ENCODE peak calls at places on chromosome 18, in four cellular contexts. B is transverse colon, L is body of pancreas, J is gastrocnemius medialis. R is an unnamed sample.

GRCh38 chr18:814300-815084 is 2.5 kb upstream of the YES1 start:
- DNase-seq in J (no peak), B (no peak), L (no peak), R (no peak)

GRCh38 chr18:50287028-50287440 is 458 bp downstream of the CXXC1 start:
- DNase-seq in J (no peak), B (no peak), L (no peak), R (no peak)

GRCh38 chr18:3254725-3255124 is 7.1 kb downstream of the MYL12A start:
- DNase-seq in B (no peak), J (no peak), L (no peak), R (no peak)

GRCh38 chr18:43662657-43663056 is 385.4 kb upstream of the SYT4 start:
- DNase-seq in B (no peak), L (no peak), J (no peak), R (no peak)

GRCh38 chr18:43587538-43588153 is 310.4 kb upstream of the SYT4 start:
- DNase-seq in J (no peak), L (no peak), B (no peak), R (no peak)

GRCh38 chr18:28439870-28440269 is 262.9 kb upstream of the CDH2 start:
- DNase-seq in B (no peak), L (no peak), J (no peak), R (no peak)

GRCh38 chr18:58230438-58231179 is 186.6 kb downstream of the NEDD4L start:
- DNase-seq in L (peak), B (no peak), J (no peak), R (peak)

GRCh38 chr18:28015671-28016070 is 161.3 kb downstream of the CDH2 start:
- DNase-seq in J (no peak), L (no peak), B (no peak), R (no peak)

GRCh38 chr18:44411277-44411900 is 269.3 kb upstream of the SETBP1 start:
- DNase-seq in J (no peak), B (no peak), L (no peak), R (no peak)

GRCh38 chr18:67517224-67517765 is 775 bp upstream of the DSEL start:
- DNase-seq in L (peak), B (peak), J (no peak), R (no peak)

GRCh38 chr18:49050462-49050861 is 99.7 kb upstream of the SMAD7 start:
- DNase-seq in L (no peak), J (no peak), B (no peak), R (no peak)

GRCh38 chr18:711693-712400 is 583 bp downstream of the ENOSF1 start:
- DNase-seq in B (peak), L (peak), J (peak), R (peak)

GRCh38 chr18:995641-996040 is 91.0 kb downstream of the ADCYAP1 start:
- DNase-seq in J (no peak), B (no peak), L (no peak), R (no peak)

GRCh38 chr18:63762518-63762917 is 12.7 kb upstream of the SERPINB7 start:
- DNase-seq in J (no peak), B (no peak), L (no peak), R (no peak)

GRCh38 chr18:37207343-37207742 is 358.3 kb downstream of the CELF4 start:
- DNase-seq in J (no peak), L (no peak), B (no peak), R (no peak)

GRCh38 chr18:73597832-73598615 is 549.6 kb downstream of the FBXO15 start:
- DNase-seq in J (no peak), B (no peak), L (no peak), R (no peak)

GRCh38 chr18:10015288-10015701 is 101.5 kb downstream of the VAPA start:
- DNase-seq in J (no peak), B (no peak), L (no peak), R (no peak)

GRCh38 chr18:23992119-23992940 is 22.2 kb upstream of the TTC39C start:
- DNase-seq in L (no peak), B (no peak), J (no peak), R (peak)

GRCh38 chr18:10912790-10913560 is 236.4 kb downstream of the PIEZO2 start:
- DNase-seq in L (no peak), B (no peak), J (no peak), R (no peak)

GRCh38 chr18:13885009-13885408 is 30.3 kb downstream of the MC2R start:
- DNase-seq in J (no peak), L (no peak), B (no peak), R (no peak)
- TF ChIP-seq POLR2A in J (no peak), L (no peak), B (no peak), R (no peak)

GRCh38 chr18:13386891-13387801 is 168.6 kb downstream of the LDLRAD4 start:
- DNase-seq in J (no peak), L (no peak), B (no peak), R (no peak)
- H3K4me3 ChIP-seq in J (no peak), L (no peak), B (no peak), R (no peak)

GRCh38 chr18:55907352-55908045 is 319.5 kb upstream of the TCF4 start:
- DNase-seq in B (no peak), J (no peak), L (no peak), R (no peak)

GRCh38 chr18:55912919-55913318 is 324.9 kb upstream of the TCF4 start:
- DNase-seq in L (no peak), J (no peak), B (no peak), R (no peak)

GRCh38 chr18:55910328-55910727 is 322.3 kb upstream of the TCF4 start:
- DNase-seq in J (no peak), B (no peak), L (no peak), R (no peak)

GRCh38 chr18:55908790-55909408 is 320.9 kb upstream of the TCF4 start:
- DNase-seq in J (no peak), L (no peak), B (no peak), R (no peak)

GRCh38 chr18:55912071-55912470 is 324.1 kb upstream of the TCF4 start:
- DNase-seq in L (no peak), J (no peak), B (no peak), R (no peak)
- TF ChIP-seq POLR2A in L (no peak), J (no peak), B (no peak), R (no peak)

DNA sequence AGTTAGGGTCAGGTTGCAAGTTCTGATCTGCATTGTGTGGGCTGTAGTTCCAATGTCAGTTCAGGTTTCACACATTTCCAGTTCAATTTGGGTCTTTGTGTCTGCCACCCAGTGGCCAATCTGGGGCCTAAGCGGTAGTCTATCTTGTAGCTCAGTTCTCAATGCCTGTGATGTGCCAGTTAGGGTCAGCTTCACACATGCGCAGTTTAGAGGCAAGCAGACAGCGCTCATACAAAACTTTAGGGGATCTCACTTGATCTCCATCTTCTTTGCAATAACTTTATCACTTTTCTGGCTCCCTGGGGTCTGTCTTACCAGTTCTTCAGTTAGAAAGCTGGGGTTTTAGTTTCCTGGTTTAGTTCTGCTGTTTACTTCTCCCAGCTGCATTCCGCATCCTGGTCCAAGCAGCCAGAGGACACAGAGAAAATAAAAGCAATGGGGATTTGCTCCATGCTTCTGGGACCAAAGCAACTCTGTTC is 11.0 kb upstream of the ZNF24 start:
- DNase-seq in L (peak), J (peak), B (peak), R (peak)
- H3K4me3 ChIP-seq in L (no peak), J (no peak), B (no peak), R (no peak)

DNA sequence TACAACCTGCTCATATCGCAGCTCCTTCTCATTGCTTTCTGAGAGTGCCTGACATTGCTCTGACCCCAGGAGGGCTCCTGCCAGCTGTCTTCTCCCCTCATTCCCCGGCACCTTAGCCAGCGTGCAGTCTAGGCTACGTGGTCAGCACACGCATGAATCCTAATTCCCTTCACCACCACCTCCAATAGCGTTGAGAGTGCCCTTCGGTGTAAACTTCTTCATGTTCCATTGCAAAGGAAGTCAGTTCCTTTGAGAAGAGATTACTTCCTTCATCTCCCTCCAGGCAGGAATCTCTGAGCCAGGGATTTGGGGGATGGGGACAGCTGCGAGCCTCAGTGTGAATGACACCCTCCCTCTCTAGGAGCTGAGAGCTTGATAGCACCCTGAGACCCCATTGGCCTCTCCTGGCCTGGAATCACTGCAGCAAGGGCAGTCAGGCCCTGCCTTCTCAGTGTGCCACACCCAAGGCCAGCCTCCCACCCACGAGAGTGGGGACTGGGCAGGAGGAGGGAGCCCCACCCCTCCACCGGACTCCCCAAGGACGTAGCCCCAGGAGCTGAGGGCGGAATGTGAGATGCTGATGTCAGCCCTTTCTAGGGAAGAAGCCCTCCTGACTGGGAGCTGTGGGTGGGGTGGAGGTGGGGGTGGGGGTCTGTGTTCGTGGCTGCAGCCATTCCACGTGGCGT is 53.4 kb downstream of the SLC66A2 start:
- DNase-seq in B (peak), L (no peak), J (no peak), R (no peak)
- TF ChIP-seq POLR2A in B (no peak), L (no peak), J (no peak), R (no peak)